ENCODE peak calls at places on chromosomes 1 and 21, in ten cellular contexts. X is brain pericyte; E is H1; K is activated T-cell treated with anti-CD3 and anti-CD28 coated beads, Interleukin-2, amount 50 U/mL, for 72 hours; V is AG04450; L is body of pancreas; D is iPS-NIHi11; Z is activated CD8-positive, alpha-beta memory T cell treated with anti-CD3 and anti-CD28 coated beads, Interleukin-2, amount 50 U/mL, for 4 hours; S is A549; P is non-pigmented ciliary epithelial cell. A is an unnamed sample.

GRCh38 chr1:154220970-154221814 is 437 bp downstream of the UBAP2L start:
- DNase-seq in X (no peak), E (peak), K (peak), V (no peak), L (peak), D (peak), Z (peak), S (peak), P (no peak), A (peak)

GRCh38 chr1:31672988-31673387 is 28.3 kb upstream of the PEF1 start:
- DNase-seq in X (no peak), E (no peak), K (no peak), V (no peak), L (no peak), D (no peak), Z (no peak), S (no peak), P (no peak), A (no peak)

GRCh38 chr1:148334339-148335130 is 148.6 kb downstream of the PPIAL4G start:
- DNase-seq in X (peak), E (peak), K (peak), V (peak), L (peak), D (peak), Z (peak), S (peak), P (peak), A (peak)

GRCh38 chr1:40060351-40060750 is 19.8 kb downstream of the CAP1 start:
- DNase-seq in X (no peak), E (no peak), K (no peak), V (no peak), L (no peak), D (no peak), Z (no peak), S (no peak), P (no peak), A (no peak)

GRCh38 chr1:162091681-162092524 is 22.4 kb downstream of the NOS1AP start:
- DNase-seq in X (no peak), E (peak), K (no peak), V (no peak), L (no peak), D (peak), Z (no peak), S (no peak), P (no peak), A (no peak)

GRCh38 chr21:34885636-34886553 is 163.2 kb downstream of the RUNX1 start:
- DNase-seq in X (no peak), E (peak), K (no peak), V (no peak), L (no peak), D (no peak), Z (no peak), S (no peak), P (no peak), A (no peak)

GRCh38 chr21:36792505-36792967 is 93.6 kb downstream of the SIM2 start:
- DNase-seq in X (no peak), E (no peak), K (peak), V (no peak), L (no peak), D (no peak), Z (no peak), S (no peak), P (no peak), A (no peak)

GRCh38 chr1:90926971-90927370 is 94.9 kb downstream of the ZNF644 start:
- DNase-seq in X (no peak), E (no peak), K (no peak), V (no peak), L (no peak), D (peak), Z (no peak), S (no peak), P (no peak), A (no peak)

A was measured in stimulated activated effector memory CD8-positive, alpha-beta T cell treated with anti-CD3 and anti-CD28 coated beads, Interleukin-12 subunit alpha, Interleukin-12 subunit beta, amount 100 ng/mL, for 72 hours.